ENCODE peak calls at places on chromosomes 2 and 18, in ten cellular contexts. I is skeletal muscle cell, F is Kasumi-1, H is lower leg skin, R is progenitor cell of endocrine pancreas, P is stomach, O is mesothelial cell of epicardium, M is NCI-H2081, B is 8988T, Y is GOT3. Q is an unnamed sample.

GRCh38 chr2:191653669-191654402 is 24.1 kb upstream of the NABP1 start:
- DNase-seq in I (no peak), F (no peak), H (no peak), R (no peak), P (no peak), O (no peak), M (no peak), B (no peak), Y (no peak), Q (no peak)

GRCh38 chr18:75830848-75831247 is 403.3 kb upstream of the SMIM21 start:
- DNase-seq in I (no peak), F (no peak), H (no peak), R (no peak), P (no peak), O (no peak), M (no peak), B (no peak), Y (no peak), Q (no peak)

GRCh38 chr18:62018034-62018760 is 125.4 kb upstream of the RNF152 start:
- DNase-seq in I (peak), F (no peak), H (peak), R (no peak), P (no peak), O (peak), M (no peak), B (no peak), Y (no peak), Q (no peak)

GRCh38 chr2:177021686-177022085 is 190.9 kb upstream of the HNRNPA3 start:
- DNase-seq in I (no peak), F (no peak), H (no peak), R (no peak), P (no peak), O (no peak), M (no peak), B (no peak), Y (no peak), Q (no peak)

GRCh38 chr2:120963997-120964396 is 228.3 kb downstream of the GLI2 start:
- DNase-seq in I (no peak), F (no peak), H (no peak), R (no peak), P (no peak), O (no peak), M (no peak), B (no peak), Y (no peak), Q (no peak)

GRCh38 chr18:46732801-46733200 is 24.1 kb downstream of the ST8SIA5 start:
- DNase-seq in I (no peak), F (no peak), H (no peak), R (no peak), P (no peak), O (no peak), M (no peak), B (no peak), Y (no peak), Q (no peak)

GRCh38 chr2:128602038-128602698 is 283.5 kb upstream of the HS6ST1 start:
- DNase-seq in I (no peak), F (no peak), H (no peak), R (no peak), P (no peak), O (peak), M (no peak), B (no peak), Y (no peak), Q (no peak)

GRCh38 chr2:160649698-160650097 is 156.1 kb upstream of the RBMS1 start:
- DNase-seq in I (no peak), F (no peak), H (no peak), R (no peak), P (no peak), O (no peak), M (no peak), B (no peak), Y (no peak), Q (no peak)

GRCh38 chr2:238747114-238747513 is 100.8 kb upstream of the TWIST2 start:
- DNase-seq in I (no peak), F (no peak), H (no peak), R (no peak), P (no peak), O (no peak), M (no peak), B (no peak), Y (no peak), Q (no peak)

GRCh38 chr18:36420826-36421225 is 123.3 kb downstream of the FHOD3 start:
- DNase-seq in I (no peak), F (no peak), H (no peak), R (no peak), P (no peak), O (no peak), M (no peak), B (no peak), Y (no peak), Q (no peak)

GRCh38 chr2:45103351-45104145 is 94.3 kb upstream of the SIX2 start:
- DNase-seq in I (no peak), F (no peak), H (no peak), R (no peak), P (no peak), O (no peak), M (no peak), B (no peak), Y (no peak), Q (no peak)

GRCh38 chr2:2452961-2453360 is 121.9 kb upstream of the MYT1L start:
- DNase-seq in I (no peak), F (no peak), H (no peak), R (no peak), P (no peak), O (no peak), M (no peak), B (no peak), Y (no peak), Q (no peak)

GRCh38 chr2:16682431-16683130 is 16.9 kb upstream of the CYRIA start:
- DNase-seq in I (no peak), F (no peak), H (no peak), R (no peak), P (no peak), O (no peak), M (no peak), B (no peak), Y (no peak), Q (no peak)

GRCh38 chr2:211751853-211752252 is 786.7 kb downstream of the ERBB4 start:
- DNase-seq in I (no peak), F (no peak), H (no peak), R (no peak), P (no peak), O (no peak), M (no peak), B (no peak), Y (no peak), Q (peak)

GRCh38 chr2:108911807-108912628 is 77.0 kb downstream of the EDAR start:
- DNase-seq in I (no peak), F (no peak), H (peak), R (no peak), P (peak), O (peak), M (no peak), B (no peak), Y (no peak), Q (no peak)

GRCh38 chr18:49459404-49460171 is 857 bp downstream of the DYM start:
- DNase-seq in I (no peak), F (peak), H (peak), R (no peak), P (no peak), O (no peak), M (no peak), B (no peak), Y (no peak), Q (no peak)

GRCh38 chr18:34224423-34225217 is at the start of gene NOL4:
- DNase-seq in I (no peak), F (no peak), H (no peak), R (peak), P (peak), O (peak), M (peak), B (no peak), Y (no peak), Q (peak)

GRCh38 chr2:202088777-202089176 is 15.7 kb downstream of the KIAA2012 start:
- DNase-seq in I (no peak), F (no peak), H (no peak), R (no peak), P (no peak), O (no peak), M (no peak), B (no peak), Y (no peak), Q (no peak)

GRCh38 chr2:53970898-53971681 is at the start of gene PSME4:
- DNase-seq in I (peak), F (peak), H (peak), R (peak), P (peak), O (peak), M (peak), B (peak), Y (peak), Q (peak)

GRCh38 chr2:42951263-42951938 is 159.0 kb upstream of the HAAO start:
- DNase-seq in I (no peak), F (peak), H (no peak), R (no peak), P (no peak), O (no peak), M (no peak), B (no peak), Y (no peak), Q (no peak)

GRCh38 chr2:61018319-61018750 is 280 bp upstream of the PUS10 start:
- DNase-seq in I (no peak), F (peak), H (no peak), R (no peak), P (no peak), O (no peak), M (no peak), B (no peak), Y (no peak), Q (no peak)

GRCh38 chr2:5520352-5520996 is 171.7 kb upstream of the SOX11 start:
- DNase-seq in I (peak), F (no peak), H (no peak), R (no peak), P (no peak), O (no peak), M (no peak), B (no peak), Y (no peak), Q (no peak)

GRCh38 chr2:232988444-232988843 is 24.6 kb downstream of the NGEF start:
- DNase-seq in I (peak), F (peak), H (peak), R (no peak), P (peak), O (no peak), M (no peak), B (peak), Y (peak), Q (no peak)

GRCh38 chr2:218963597-218963996 is 4.1 kb downstream of the CDK5R2 start:
- DNase-seq in I (no peak), F (no peak), H (no peak), R (no peak), P (no peak), O (no peak), M (no peak), B (no peak), Y (no peak), Q (no peak)

GRCh38 chr2:124804014-124804940 is 779.2 kb downstream of the CNTNAP5 start:
- DNase-seq in I (no peak), F (peak), H (no peak), R (no peak), P (no peak), O (no peak), M (peak), B (peak), Y (no peak), Q (peak)

GRCh38 chr2:239934571-239935171 is 90.5 kb downstream of the NDUFA10 start:
- DNase-seq in I (no peak), F (peak), H (peak), R (peak), P (peak), O (no peak), M (no peak), B (no peak), Y (no peak), Q (peak)